ENCODE peak calls at places on chromosome 3, in six cellular contexts. X is suprapubic skin, L is kidney, H is tibial nerve, B is dorsolateral prefrontal cortex, S is transverse colon. J is an unnamed sample.

GRCh38 chr3:15997274-15997943 is 177.1 kb upstream of the GALNT15 start:
- DNase-seq in H (no peak), L (no peak), X (no peak), B (no peak), S (no peak), J (no peak)

GRCh38 chr3:107082527-107082926 is 294.7 kb upstream of the CCDC54 start:
- DNase-seq in H (no peak), X (no peak), B (no peak), L (no peak), S (no peak), J (no peak)

GRCh38 chr3:11566916-11567315 is 76.8 kb downstream of the VGLL4 start:
- DNase-seq in H (no peak), L (peak), S (no peak), X (no peak), B (no peak), J (no peak)

GRCh38 chr3:173066044-173066679 is 74.9 kb downstream of the SPATA16 start:
- DNase-seq in B (no peak), X (no peak), S (no peak), H (no peak), L (no peak), J (no peak)

GRCh38 chr3:109191431-109191830 is 54.9 kb downstream of the C3orf85 start:
- DNase-seq in S (no peak), B (no peak), L (no peak), H (no peak), X (no peak), J (no peak)

GRCh38 chr3:50358355-50358926 is 880 bp downstream of the TMEM115 start:
- DNase-seq in S (no peak), X (no peak), B (no peak), L (no peak), H (no peak), J (no peak)

GRCh38 chr3:162719684-162720341 is 1223.2 kb downstream of the OTOL1 start:
- DNase-seq in S (no peak), H (no peak), L (no peak), X (no peak), B (no peak), J (no peak)

GRCh38 chr3:124209426-124209825 is 217.5 kb upstream of the ROPN1 start:
- DNase-seq in S (no peak), L (no peak), B (no peak), H (no peak), X (no peak), J (no peak)

GRCh38 chr3:58183891-58184290 is 26.9 kb downstream of the DNASE1L3 start:
- DNase-seq in L (no peak), X (no peak), H (no peak), B (no peak), S (no peak), J (no peak)

GRCh38 chr3:104438761-104439160 is 927.9 kb upstream of the ALCAM start:
- DNase-seq in B (no peak), S (no peak), L (no peak), X (no peak), H (no peak), J (no peak)

GRCh38 chr3:74559301-74559700 is 55.2 kb downstream of the CNTN3 start:
- DNase-seq in H (no peak), B (no peak), L (no peak), S (no peak), X (no peak), J (no peak)

GRCh38 chr3:46239301-46239938 is 2.8 kb upstream of the CCR3 start:
- DNase-seq in X (no peak), S (no peak), H (no peak), L (no peak), B (no peak), J (no peak)

GRCh38 chr3:150761831-150762661 is 923 bp downstream of the SIAH2 start:
- DNase-seq in H (peak), S (peak), L (peak), X (no peak), B (peak), J (no peak)

GRCh38 chr3:172840463-172840862 is 89.9 kb downstream of the ECT2 start:
- DNase-seq in S (no peak), B (no peak), X (no peak), L (no peak), H (no peak), J (no peak)

GRCh38 chr3:65548848-65549625 is 489.7 kb downstream of the MAGI1 start:
- DNase-seq in H (no peak), X (no peak), L (peak), B (no peak), S (peak), J (no peak)

GRCh38 chr3:152656207-152657001 is 178.5 kb upstream of the P2RY1 start:
- DNase-seq in L (no peak), X (no peak), B (no peak), H (no peak), S (no peak), J (no peak)

GRCh38 chr3:194508486-194509449 is 22.0 kb upstream of the ATP13A3 start:
- DNase-seq in H (no peak), S (no peak), L (no peak), B (no peak), X (no peak), J (no peak)

GRCh38 chr3:66709464-66710058 is 208.7 kb upstream of the LRIG1 start:
- DNase-seq in L (no peak), H (no peak), X (no peak), S (no peak), B (no peak), J (no peak)

GRCh38 chr3:130488288-130488687 is 28.7 kb upstream of the COL6A6 start:
- DNase-seq in H (no peak), X (no peak), S (no peak), L (no peak), B (no peak), J (no peak)

GRCh38 chr3:187972454-187972853 is 181.5 kb upstream of the LPP start:
- DNase-seq in L (no peak), X (no peak), H (no peak), B (no peak), S (no peak), J (no peak)

GRCh38 chr3:186413615-186414415 is 51.8 kb upstream of the DGKG start:
- DNase-seq in S (peak), B (peak), H (peak), X (no peak), L (peak), J (no peak)

GRCh38 chr3:184320099-184320445 is 5.7 kb downstream of the EIF4G1 start:
- DNase-seq in B (peak), X (peak), L (peak), H (peak), S (peak), J (peak)

GRCh38 chr3:16462679-16463078 is 50.8 kb downstream of the RFTN1 start:
- DNase-seq in B (no peak), S (no peak), L (no peak), H (no peak), X (no peak), J (no peak)

GRCh38 chr3:187770224-187770623 is 25.0 kb upstream of the BCL6 start:
- DNase-seq in B (no peak), H (no peak), X (no peak), S (no peak), L (no peak), J (no peak)

GRCh38 chr3:30493912-30494311 is 112.5 kb upstream of the TGFBR2 start:
- DNase-seq in B (no peak), L (peak), S (no peak), H (peak), X (no peak), J (no peak)

GRCh38 chr3:138902166-138902565 is 44.8 kb downstream of the FOXL2 start:
- DNase-seq in H (no peak), X (no peak), L (no peak), S (no peak), B (no peak), J (no peak)

GRCh38 chr3:153894857-153895256 is 226.3 kb upstream of the ARHGEF26 start:
- DNase-seq in S (no peak), L (no peak), X (no peak), B (no peak), H (no peak), J (no peak)

GRCh38 chr3:127615631-127616305 is 13.2 kb upstream of the PODXL2 start:
- DNase-seq in L (peak), H (no peak), S (no peak), B (no peak), X (no peak), J (no peak)

GRCh38 chr3:61847784-61848462 is 286.6 kb downstream of the PTPRG start:
- DNase-seq in B (no peak), L (peak), H (peak), S (peak), X (no peak), J (no peak)

GRCh38 chr3:147341727-147342126 is 64.6 kb downstream of the ZIC4 start:
- DNase-seq in S (no peak), L (no peak), H (no peak), B (no peak), X (no peak), J (no peak)

GRCh38 chr3:149611149-149611548 is 46.7 kb downstream of the WWTR1 start:
- DNase-seq in L (no peak), S (no peak), X (no peak), H (no peak), B (no peak), J (no peak)

GRCh38 chr3:56753206-56753605 is 48.5 kb downstream of the ARHGEF3 start:
- DNase-seq in H (no peak), S (no peak), X (no peak), B (no peak), L (no peak), J (no peak)

GRCh38 chr3:151946606-151947005 is 73.2 kb downstream of the SUCNR1 start:
- DNase-seq in S (no peak), L (no peak), H (no peak), B (no peak), X (no peak), J (no peak)

GRCh38 chr3:121997372-121997771 is 24.7 kb downstream of the ILDR1 start:
- DNase-seq in X (no peak), H (no peak), S (no peak), L (no peak), B (no peak), J (no peak)

GRCh38 chr3:23668430-23668904 is 137.3 kb upstream of the UBE2E1 start:
- DNase-seq in X (no peak), S (no peak), H (no peak), L (no peak), B (no peak), J (no peak)

GRCh38 chr3:41508063-41508696 is 308.9 kb downstream of the CTNNB1 start:
- DNase-seq in H (no peak), S (no peak), B (no peak), X (no peak), L (no peak), J (no peak)
- H3K27ac ChIP-seq in H (no peak), S (no peak), B (no peak), X (no peak), L (no peak), J (no peak)

GRCh38 chr3:14132120-14132519 is 7.3 kb downstream of the TMEM43 start:
- DNase-seq in L (peak), H (no peak), X (no peak), B (no peak), S (no peak), J (no peak)

GRCh38 chr3:14130230-14130629 is 5.4 kb downstream of the TMEM43 start:
- DNase-seq in X (peak), S (no peak), B (no peak), H (no peak), L (no peak), J (no peak)

GRCh38 chr3:14132689-14133088 is 7.8 kb downstream of the TMEM43 start:
- DNase-seq in S (no peak), X (no peak), L (no peak), H (no peak), B (no peak), J (no peak)

GRCh38 chr3:14130707-14131106 is 5.9 kb downstream of the TMEM43 start:
- DNase-seq in X (no peak), B (no peak), H (no peak), S (no peak), L (no peak), J (no peak)

GRCh38 chr3:14131134-14131533 is 6.3 kb downstream of the TMEM43 start:
- DNase-seq in H (no peak), L (no peak), X (no peak), S (no peak), B (no peak), J (no peak)
- TF ChIP-seq CTCF in H (no peak), L (no peak), X (no peak), S (no peak), B (no peak), J (no peak)

GRCh38 chr3:141544697-141545096 is 57.9 kb downstream of the RASA2 start:
- DNase-seq in B (no peak), L (no peak), X (no peak), S (no peak), H (no peak), J (no peak)
- H3K27ac ChIP-seq in B (no peak), L (no peak), X (no peak), S (peak), H (no peak), J (no peak)

GRCh38 chr3:39126532-39127071 is 19.1 kb downstream of the TTC21A start:
- DNase-seq in X (no peak), S (peak), B (peak), L (peak), H (peak), J (peak)

GRCh38 chr3:39127296-39127906 is 19.9 kb downstream of the TTC21A start:
- DNase-seq in X (no peak), S (no peak), H (no peak), B (no peak), L (peak), J (peak)

GRCh38 chr3:39125837-39126500 is 18.5 kb downstream of the TTC21A start:
- DNase-seq in L (peak), X (no peak), B (no peak), H (no peak), S (no peak), J (peak)

GRCh38 chr3:39122811-39123210 is 15.3 kb downstream of the TTC21A start:
- DNase-seq in H (no peak), S (no peak), B (no peak), X (no peak), L (no peak), J (no peak)

GRCh38 chr3:39124876-39125836 is 17.7 kb downstream of the TTC21A start:
- DNase-seq in S (peak), B (no peak), H (no peak), X (no peak), L (peak), J (peak)
- TF ChIP-seq CTCF in S (peak), B (no peak), H (peak), X (no peak), L (peak), J (no peak)

GRCh38 chr3:48565591-48566400 is 2.2 kb upstream of the UCN2 start:
- DNase-seq in B (no peak), S (no peak), L (no peak), X (no peak), H (no peak), J (no peak)
- H3K27ac ChIP-seq in B (no peak), S (no peak), L (no peak), X (no peak), H (no peak), J (no peak)

GRCh38 chr3:170023165-170023564 is 14.6 kb upstream of the GPR160 start:
- DNase-seq in X (no peak), L (no peak), H (no peak), S (no peak), B (no peak), J (no peak)

GRCh38 chr3:170024581-170024980 is 13.2 kb upstream of the GPR160 start:
- DNase-seq in L (no peak), B (no peak), X (no peak), S (no peak), H (no peak), J (no peak)

GRCh38 chr3:170021083-170021482 is 16.7 kb upstream of the GPR160 start:
- DNase-seq in L (no peak), B (no peak), H (no peak), S (no peak), X (no peak), J (no peak)
- TF ChIP-seq CTCF in L (no peak), B (no peak), H (no peak), S (no peak), X (no peak), J (no peak)

GRCh38 chr3:27560484-27561056 is 76.4 kb upstream of the SLC4A7 start:
- DNase-seq in S (no peak), L (no peak), B (no peak), X (no peak), H (no peak), J (no peak)

GRCh38 chr3:27559381-27559780 is 75.2 kb upstream of the SLC4A7 start:
- DNase-seq in B (no peak), L (no peak), S (no peak), H (no peak), X (no peak), J (no peak)

GRCh38 chr3:27559835-27560234 is 75.7 kb upstream of the SLC4A7 start:
- DNase-seq in X (no peak), L (no peak), H (no peak), B (no peak), S (no peak), J (no peak)

GRCh38 chr3:27565201-27565827 is 81.1 kb upstream of the SLC4A7 start:
- DNase-seq in H (no peak), B (no peak), L (no peak), S (no peak), X (no peak), J (no peak)

DNA sequence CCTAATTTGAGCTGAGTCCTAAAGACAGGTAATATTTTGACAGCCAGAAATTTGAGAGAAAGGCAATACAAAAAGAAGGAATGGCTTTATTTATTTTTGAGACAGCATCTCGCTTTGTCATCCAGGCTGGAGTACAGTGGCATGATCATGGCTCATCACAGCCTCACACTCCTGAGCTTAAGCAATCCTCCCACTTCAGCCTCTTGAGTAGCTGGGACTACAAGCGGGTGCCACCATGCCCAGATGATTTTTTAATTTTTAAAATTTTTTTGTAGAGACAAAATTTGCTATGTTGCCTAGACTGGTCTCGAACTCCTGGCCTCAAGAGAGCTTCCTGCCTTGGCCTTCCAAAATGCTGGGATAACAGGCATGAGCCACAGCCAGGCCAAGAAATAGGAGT is 77.4 kb upstream of the SLC4A7 start:
- DNase-seq in X (no peak), B (no peak), L (no peak), S (no peak), H (no peak), J (no peak)
- H3K27ac ChIP-seq in X (no peak), B (no peak), L (no peak), S (no peak), H (no peak), J (no peak)